ENCODE peak calls at places on chromosome X, in four cellular contexts. V is tibial artery, Y is GM06990, S is breast epithelium. N is an unnamed sample.

GRCh38 chrX:23901805-23902204 is 5.9 kb downstream of the APOO start:
- DNase-seq in V (peak; percentile 64), Y (peak; percentile 18), S (no peak), N (no peak)

GRCh38 chrX:32741910-32742309 is 469.4 kb downstream of the DMD start:
- DNase-seq in V (no peak), Y (no peak), S (no peak), N (no peak)

GRCh38 chrX:150487369-150488094 is 80.9 kb upstream of the MTM1 start:
- DNase-seq in V (no peak), Y (no peak), S (no peak), N (no peak)

GRCh38 chrX:31272472-31272775 is 200.6 kb upstream of the FTHL17 start:
- DNase-seq in V (no peak), Y (no peak), S (no peak), N (no peak)

GRCh38 chrX:18719852-18720251 is 12.4 kb downstream of the PPEF1 start:
- DNase-seq in V (no peak), Y (no peak), S (no peak), N (no peak)

GRCh38 chrX:148929686-148930085 is 429.3 kb downstream of the AFF2 start:
- DNase-seq in V (no peak), Y (no peak), S (no peak), N (no peak)

GRCh38 chrX:130114141-130114561 is 3.9 kb upstream of the ELF4 start:
- DNase-seq in V (no peak), Y (no peak), S (no peak), N (no peak)

GRCh38 chrX:48927736-48928382 is 9.0 kb upstream of the PIM2 start:
- DNase-seq in V (no peak), Y (no peak), S (no peak), N (no peak)

GRCh38 chrX:129737921-129738320 is 858 bp upstream of the XPNPEP2 start:
- DNase-seq in V (no peak), Y (no peak), S (no peak), N (no peak)

GRCh38 chrX:9566150-9566621 is 101.3 kb downstream of the TBL1X start:
- DNase-seq in V (peak; percentile 68), Y (no peak), S (no peak), N (no peak)

GRCh38 chrX:42290608-42291007 is 367.3 kb upstream of the CASK start:
- DNase-seq in V (no peak), Y (no peak), S (no peak), N (no peak)

GRCh38 chrX:45309096-45309495 is 108.4 kb upstream of the DIPK2B start:
- DNase-seq in V (no peak), Y (no peak), S (no peak), N (no peak)

GRCh38 chrX:131895002-131895401 is 128.1 kb upstream of the STK26 start:
- DNase-seq in V (no peak), Y (no peak), S (no peak), N (no peak)

GRCh38 chrX:38409289-38409688 is 56.9 kb downstream of the OTC start:
- DNase-seq in V (no peak), Y (no peak), S (no peak), N (no peak)

GRCh38 chrX:44303119-44303518 is 40.4 kb downstream of the EFHC2 start:
- DNase-seq in V (no peak), Y (no peak), S (no peak), N (no peak)

GRCh38 chrX:137441711-137442110 is 124.2 kb upstream of the ZIC3 start:
- DNase-seq in V (no peak), Y (no peak), S (no peak), N (no peak)

GRCh38 chrX:77446029-77446585 is 1.1 kb upstream of the FGF16 start:
- DNase-seq in V (no peak), Y (no peak), S (no peak), N (no peak)

GRCh38 chrX:39012561-39013209 is 211.4 kb downstream of the MID1IP1 start:
- DNase-seq in V (no peak), Y (no peak), S (no peak), N (no peak)

GRCh38 chrX:30364229-30364628 is 55.0 kb upstream of the NR0B1 start:
- DNase-seq in V (no peak), Y (no peak), S (no peak), N (no peak)

GRCh38 chrX:143768976-143769375 is 48.4 kb upstream of the SPANXN2 start:
- DNase-seq in V (no peak), Y (no peak), S (no peak), N (no peak)

GRCh38 chrX:57528670-57529255 is 63.0 kb upstream of the ZXDB start:
- DNase-seq in V (no peak), Y (no peak), S (no peak), N (no peak)

GRCh38 chrX:67635424-67635823 is 91.6 kb downstream of the AR start:
- DNase-seq in V (no peak), Y (no peak), S (no peak), N (no peak)

GRCh38 chrX:81120936-81121351 is 80.8 kb downstream of the HMGN5 start:
- DNase-seq in V (peak; percentile 47), Y (peak; percentile 46), S (no peak), N (no peak)

GRCh38 chrX:125404667-125405160 is 85.0 kb downstream of the TEX13C start:
- DNase-seq in V (no peak), Y (no peak), S (no peak), N (no peak)

GRCh38 chrX:43316161-43316560 is 339.9 kb upstream of the MAOA start:
- DNase-seq in V (no peak), Y (no peak), S (no peak), N (no peak)

GRCh38 chrX:155134255-155134654 is 62.9 kb downstream of the BRCC3 start:
- DNase-seq in V (no peak), Y (no peak), S (no peak), N (no peak)

GRCh38 chrX:109990582-109991276 is 12.2 kb upstream of the TMEM164 start:
- DNase-seq in V (no peak), Y (no peak), S (no peak), N (no peak)

GRCh38 chrX:44039556-44039955 is 66.4 kb upstream of the NDP start:
- DNase-seq in V (no peak), Y (no peak), S (no peak), N (no peak)

GRCh38 chrX:25144043-25144940 is 128.5 kb upstream of the ARX start:
- DNase-seq in V (peak; percentile 65), Y (no peak), S (peak; percentile 51), N (peak; percentile 1)

GRCh38 chrX:72540318-72540717 is 32.3 kb downstream of the HDAC8 start:
- DNase-seq in V (no peak), Y (no peak), S (no peak), N (no peak)

GRCh38 chrX:111182938-111183337 is 86.9 kb downstream of the PAK3 start:
- DNase-seq in V (no peak), Y (no peak), S (no peak), N (no peak)

GRCh38 chrX:10833299-10834169 is 213.1 kb upstream of the MID1 start:
- DNase-seq in V (peak; percentile 60), Y (no peak), S (peak; percentile 50), N (no peak)

GRCh38 chrX:27555514-27555913 is 34.6 kb upstream of the DCAF8L2 start:
- DNase-seq in V (no peak), Y (no peak), S (no peak), N (no peak)

GRCh38 chrX:44483965-44484606 is 58.6 kb downstream of the FUNDC1 start:
- DNase-seq in V (no peak), Y (no peak), S (no peak), N (no peak)

GRCh38 chrX:1491851-1492349 is 39.2 kb upstream of the ASMTL start:
- DNase-seq in V (no peak), Y (peak; percentile 85), S (no peak), N (no peak)

GRCh38 chrX:133434197-133434820 is 19.0 kb upstream of the GPC4 start:
- DNase-seq in V (no peak), Y (no peak), S (no peak), N (no peak)

GRCh38 chrX:17081969-17082368 is 135.5 kb downstream of the REPS2 start:
- DNase-seq in V (no peak), Y (no peak), S (no peak), N (no peak)

GRCh38 chrX:703466-704210 is 73.0 kb downstream of the SHOX start:
- DNase-seq in V (no peak), Y (no peak), S (no peak), N (no peak)

GRCh38 chrX:50941638-50942037 is 31.1 kb downstream of the BMP15 start:
- DNase-seq in V (no peak), Y (no peak), S (no peak), N (no peak)

GRCh38 chrX:150897371-150898319 is 823 bp downstream of the CD99L2 start:
- DNase-seq in V (no peak), Y (peak; percentile 26), S (no peak), N (no peak)

GRCh38 chrX:119635799-119636198 is 29.6 kb upstream of the NKRF start:
- DNase-seq in V (no peak), Y (no peak), S (no peak), N (no peak)
- H3K36me3 ChIP-seq in V (no peaks in the 10 kb centered on the region), Y (peaks cover 4% of the 10 kb centered on the region), S (no peaks in the 10 kb centered on the region), N (peaks cover 38% of the 10 kb centered on the region)

DNA sequence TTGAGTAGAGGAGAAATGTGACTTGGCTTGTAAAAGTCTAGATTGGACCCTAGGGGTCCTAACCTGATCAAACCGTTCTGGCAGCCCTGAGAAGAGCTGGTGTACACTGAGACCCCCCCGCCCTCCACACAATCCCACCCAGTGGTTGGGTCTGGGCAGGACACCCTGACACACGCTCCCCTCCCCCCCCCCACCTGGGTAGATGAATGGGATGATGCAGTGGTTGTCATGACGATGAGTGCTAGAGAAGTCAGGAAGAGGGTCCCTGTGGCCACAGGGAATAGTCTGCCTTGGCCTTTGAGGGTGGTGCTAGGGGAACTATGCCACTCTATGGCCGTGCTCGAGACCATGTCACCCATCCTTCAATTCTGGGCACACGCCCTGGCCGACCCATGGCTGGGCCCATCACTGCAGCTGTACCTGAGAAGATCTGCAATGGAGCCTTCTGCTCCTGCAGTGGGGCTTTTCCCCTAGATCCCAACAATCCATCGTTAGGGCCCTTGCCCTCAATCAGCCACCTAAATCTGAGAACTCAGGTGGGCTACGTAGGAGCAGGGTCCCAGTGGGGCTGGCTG is 4.4 kb downstream of the CDK16 start:
- DNase-seq in V (peak; percentile 28), Y (no peak), S (no peak), N (no peak)
- H3K36me3 ChIP-seq in V (peaks cover 19% of the 10 kb centered on the region), Y (peaks cover 15% of the 10 kb centered on the region), S (no peaks in the 10 kb centered on the region), N (peaks cover 21% of the 10 kb centered on the region)

GRCh38 chrX:40637687-40638086 is 9.7 kb downstream of the CXorf38 start:
- DNase-seq in V (no peak), Y (no peak), S (no peak), N (no peak)
- H3K36me3 ChIP-seq in V (peaks cover 22% of the 10 kb centered on the region), Y (peaks cover 16% of the 10 kb centered on the region), S (peaks cover 6% of the 10 kb centered on the region), N (peaks cover 40% of the 10 kb centered on the region)

GRCh38 chrX:41148553-41148952 is 63.3 kb downstream of the USP9X start:
- DNase-seq in V (no peak), Y (no peak), S (no peak), N (no peak)
- H3K36me3 ChIP-seq in V (no peaks in the 10 kb centered on the region), Y (peaks cover 2% of the 10 kb centered on the region), S (no peaks in the 10 kb centered on the region), N (peaks cover 15% of the 10 kb centered on the region)

GRCh38 chrX:21974011-21974385 is 33.5 kb downstream of the SMS start:
- DNase-seq in V (no peak), Y (no peak), S (no peak), N (no peak)
- H3K36me3 ChIP-seq in V (peaks cover 7% of the 10 kb centered on the region), Y (no peaks in the 10 kb centered on the region), S (no peaks in the 10 kb centered on the region), N (no peaks in the 10 kb centered on the region)

GRCh38 chrX:115632455-115632854 is 71.5 kb downstream of the PLS3 start:
- DNase-seq in V (no peak), Y (no peak), S (no peak), N (no peak)
- H3K36me3 ChIP-seq in V (peaks cover 8% of the 10 kb centered on the region), Y (no peaks in the 10 kb centered on the region), S (no peaks in the 10 kb centered on the region), N (no peaks in the 10 kb centered on the region)